ENCODE peak calls at places on chromosomes 1 and 21, in seven cellular contexts. One of them, this sample, is unnamed.

GRCh38 chr1:150820710-150821521 is 12.9 kb upstream of the CTSK start:
- DNase-seq in GM12878: no peak
- DNase-seq in sigmoid colon: no peak
- DNase-seq in ovary: no peak
- DNase-seq in K562: no peak
- DNase-seq in tibial nerve: no peak
- DNase-seq in A549: no peak
- DNase-seq in this sample: no peak

GRCh38 chr1:9238550-9238949 is 4.0 kb downstream of the H6PD start:
- DNase-seq in K562: no peak
- DNase-seq in tibial nerve: no peak
- DNase-seq in sigmoid colon: no peak
- DNase-seq in A549: no peak
- DNase-seq in ovary: no peak
- DNase-seq in GM12878: no peak
- DNase-seq in this sample: no peak

GRCh38 chr1:27637052-27637451 is 2.1 kb upstream of the FGR start:
- DNase-seq in tibial nerve: no peak
- DNase-seq in GM12878: no peak
- DNase-seq in K562: no peak
- DNase-seq in ovary: no peak
- DNase-seq in A549: no peak
- DNase-seq in sigmoid colon: no peak
- DNase-seq in this sample: no peak

GRCh38 chr1:63322248-63322943 is at the start of gene FOXD3:
- DNase-seq in tibial nerve: peak; percentile 57
- DNase-seq in K562: peak; percentile 69
- DNase-seq in GM12878: no peak
- DNase-seq in ovary: peak; percentile 16
- DNase-seq in sigmoid colon: peak; percentile 85
- DNase-seq in A549: peak; percentile 74
- DNase-seq in this sample: no peak

GRCh38 chr1:96596226-96596625 is 125.4 kb upstream of the PTBP2 start:
- DNase-seq in ovary: no peak
- DNase-seq in tibial nerve: no peak
- DNase-seq in K562: peak; percentile 21
- DNase-seq in GM12878: no peak
- DNase-seq in sigmoid colon: no peak
- DNase-seq in A549: peak; percentile 20
- DNase-seq in this sample: no peak

GRCh38 chr1:215992620-215993019 is 425.5 kb downstream of the KCTD3 start:
- DNase-seq in tibial nerve: no peak
- DNase-seq in ovary: no peak
- DNase-seq in A549: peak; percentile 4
- DNase-seq in K562: no peak
- DNase-seq in GM12878: no peak
- DNase-seq in sigmoid colon: no peak
- DNase-seq in this sample: no peak

GRCh38 chr1:153261793-153262371 is 2.4 kb downstream of the LORICRIN start:
- DNase-seq in GM12878: no peak
- DNase-seq in K562: no peak
- DNase-seq in tibial nerve: no peak
- DNase-seq in sigmoid colon: no peak
- DNase-seq in ovary: no peak
- DNase-seq in A549: no peak
- DNase-seq in this sample: no peak

GRCh38 chr1:35175067-35176001 is 17.6 kb downstream of the SFPQ start:
- DNase-seq in sigmoid colon: no peak
- DNase-seq in tibial nerve: no peak
- DNase-seq in A549: no peak
- DNase-seq in GM12878: no peak
- DNase-seq in K562: no peak
- DNase-seq in ovary: no peak
- DNase-seq in this sample: no peak

GRCh38 chr1:90730247-90731022 is 13.3 kb upstream of the BARHL2 start:
- DNase-seq in ovary: no peak
- DNase-seq in tibial nerve: no peak
- DNase-seq in sigmoid colon: no peak
- DNase-seq in K562: no peak
- DNase-seq in GM12878: no peak
- DNase-seq in A549: no peak
- DNase-seq in this sample: no peak

GRCh38 chr1:85584264-85584781 is 3.8 kb downstream of the CCN1 start:
- DNase-seq in tibial nerve: no peak
- DNase-seq in sigmoid colon: no peak
- DNase-seq in K562: no peak
- DNase-seq in GM12878: no peak
- DNase-seq in ovary: no peak
- DNase-seq in A549: peak; percentile 69
- DNase-seq in this sample: no peak

GRCh38 chr1:230827801-230828200 is 40.5 kb downstream of the C1orf198 start:
- DNase-seq in sigmoid colon: no peak
- DNase-seq in K562: no peak
- DNase-seq in tibial nerve: no peak
- DNase-seq in A549: no peak
- DNase-seq in ovary: no peak
- DNase-seq in GM12878: no peak
- DNase-seq in this sample: no peak

GRCh38 chr1:222331340-222331739 is 216.6 kb downstream of the HHIPL2 start:
- DNase-seq in GM12878: no peak
- DNase-seq in sigmoid colon: no peak
- DNase-seq in K562: no peak
- DNase-seq in ovary: no peak
- DNase-seq in tibial nerve: no peak
- DNase-seq in A549: no peak
- DNase-seq in this sample: no peak

GRCh38 chr1:156371553-156372264 is 2.7 kb downstream of the RHBG start:
- DNase-seq in sigmoid colon: no peak
- DNase-seq in ovary: peak; percentile 94
- DNase-seq in K562: no peak
- DNase-seq in GM12878: no peak
- DNase-seq in A549: no peak
- DNase-seq in tibial nerve: peak; percentile 37
- DNase-seq in this sample: no peak

GRCh38 chr1:63746129-63746864 is 27.5 kb upstream of the ROR1 start:
- DNase-seq in tibial nerve: no peak
- DNase-seq in sigmoid colon: no peak
- DNase-seq in ovary: no peak
- DNase-seq in A549: peak; percentile 55
- DNase-seq in GM12878: no peak
- DNase-seq in K562: no peak
- DNase-seq in this sample: no peak

GRCh38 chr21:24995206-24995605 is 612.1 kb downstream of the MRPL39 start:
- DNase-seq in ovary: no peak
- DNase-seq in K562: no peak
- DNase-seq in tibial nerve: no peak
- DNase-seq in GM12878: no peak
- DNase-seq in A549: no peak
- DNase-seq in sigmoid colon: no peak
- DNase-seq in this sample: no peak

GRCh38 chr1:241658081-241658793 is 6.2 kb downstream of the WDR64 start:
- DNase-seq in tibial nerve: no peak
- DNase-seq in K562: no peak
- DNase-seq in ovary: no peak
- DNase-seq in GM12878: no peak
- DNase-seq in A549: peak; percentile 29
- DNase-seq in sigmoid colon: no peak
- DNase-seq in this sample: no peak

GRCh38 chr1:24020032-24020431 is 39.9 kb upstream of the SRSF10 start:
- DNase-seq in GM12878: no peak
- DNase-seq in ovary: peak; percentile 76
- DNase-seq in K562: peak; percentile 1
- DNase-seq in sigmoid colon: peak; percentile 88
- DNase-seq in A549: no peak
- DNase-seq in tibial nerve: no peak
- DNase-seq in this sample: no peak

GRCh38 chr21:45873866-45874265 is 107.7 kb upstream of the COL6A1 start:
- DNase-seq in tibial nerve: peak; percentile 6
- DNase-seq in ovary: no peak
- DNase-seq in A549: no peak
- DNase-seq in sigmoid colon: peak; percentile 43
- DNase-seq in K562: no peak
- DNase-seq in GM12878: no peak
- DNase-seq in this sample: peak; percentile 70

GRCh38 chr1:246008256-246008901 is 498.7 kb downstream of the SMYD3 start:
- DNase-seq in GM12878: no peak
- DNase-seq in tibial nerve: no peak
- DNase-seq in A549: no peak
- DNase-seq in ovary: peak; percentile 13
- DNase-seq in sigmoid colon: no peak
- DNase-seq in K562: no peak
- DNase-seq in this sample: no peak

GRCh38 chr1:17721444-17721843 is 33.7 kb upstream of the ACTL8 start:
- DNase-seq in A549: no peak
- DNase-seq in ovary: no peak
- DNase-seq in sigmoid colon: no peak
- DNase-seq in K562: no peak
- DNase-seq in tibial nerve: no peak
- DNase-seq in GM12878: no peak
- DNase-seq in this sample: no peak

GRCh38 chr1:29502225-29502755 is 266.0 kb downstream of the PTPRU start:
- DNase-seq in A549: no peak
- DNase-seq in sigmoid colon: peak; percentile 15
- DNase-seq in ovary: no peak
- DNase-seq in tibial nerve: no peak
- DNase-seq in K562: no peak
- DNase-seq in GM12878: no peak
- DNase-seq in this sample: no peak
- TF ChIP-seq EP300 in A549: no peak
- TF ChIP-seq EP300 in sigmoid colon: no peak
- TF ChIP-seq EP300 in ovary: no peak
- TF ChIP-seq EP300 in tibial nerve: no peak
- TF ChIP-seq EP300 in K562: no peak
- TF ChIP-seq EP300 in GM12878: no peak
- TF ChIP-seq EP300 in this sample: no peak

DNA sequence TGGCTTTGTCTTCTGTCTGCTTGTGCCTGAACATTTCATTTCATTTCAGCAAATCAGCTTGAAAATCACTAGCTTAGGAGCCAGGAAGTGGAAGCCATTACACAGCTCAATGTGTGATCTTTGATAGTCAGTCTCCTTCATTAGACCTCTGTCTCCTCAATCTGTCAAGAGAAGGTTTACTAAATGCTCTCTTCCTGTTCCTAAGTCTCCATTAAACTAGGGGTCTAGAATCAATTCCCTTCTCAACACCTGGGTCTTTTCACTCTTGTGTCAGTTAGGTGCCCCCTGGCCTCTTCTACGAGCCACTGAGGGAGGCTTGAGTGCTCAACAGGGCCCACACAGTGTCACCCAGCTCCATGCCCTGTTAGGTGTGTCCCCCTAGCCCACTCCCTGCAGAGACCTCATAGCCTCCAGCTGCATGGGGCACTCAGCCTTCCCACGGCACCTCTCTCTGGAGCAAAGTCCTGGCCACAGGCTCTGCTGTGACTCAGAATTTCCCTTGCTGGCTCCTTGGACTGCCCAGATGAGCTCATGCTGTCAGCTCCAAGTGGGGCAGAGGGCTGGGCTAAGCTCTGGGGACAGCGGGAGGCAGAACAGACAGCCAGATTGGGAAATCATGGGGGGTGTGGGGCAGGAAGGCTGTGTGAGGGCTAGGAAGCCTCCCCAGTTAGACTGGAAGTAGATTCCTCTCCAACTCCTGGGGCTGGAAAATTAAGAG is 115.7 kb upstream of the IPO9 start:
- DNase-seq in GM12878: no peak
- DNase-seq in K562: no peak
- DNase-seq in tibial nerve: peak; percentile 91
- DNase-seq in ovary: peak; percentile 93
- DNase-seq in sigmoid colon: peak; percentile 100
- DNase-seq in A549: peak; percentile 96
- DNase-seq in this sample: peak; percentile 98
- TF ChIP-seq EP300 in GM12878: no peak
- TF ChIP-seq EP300 in K562: no peak
- TF ChIP-seq EP300 in tibial nerve: peak; percentile 99
- TF ChIP-seq EP300 in ovary: peak; percentile 94
- TF ChIP-seq EP300 in sigmoid colon: peak; percentile 93
- TF ChIP-seq EP300 in A549: peak; percentile 65
- TF ChIP-seq EP300 in this sample: no peak

DNA sequence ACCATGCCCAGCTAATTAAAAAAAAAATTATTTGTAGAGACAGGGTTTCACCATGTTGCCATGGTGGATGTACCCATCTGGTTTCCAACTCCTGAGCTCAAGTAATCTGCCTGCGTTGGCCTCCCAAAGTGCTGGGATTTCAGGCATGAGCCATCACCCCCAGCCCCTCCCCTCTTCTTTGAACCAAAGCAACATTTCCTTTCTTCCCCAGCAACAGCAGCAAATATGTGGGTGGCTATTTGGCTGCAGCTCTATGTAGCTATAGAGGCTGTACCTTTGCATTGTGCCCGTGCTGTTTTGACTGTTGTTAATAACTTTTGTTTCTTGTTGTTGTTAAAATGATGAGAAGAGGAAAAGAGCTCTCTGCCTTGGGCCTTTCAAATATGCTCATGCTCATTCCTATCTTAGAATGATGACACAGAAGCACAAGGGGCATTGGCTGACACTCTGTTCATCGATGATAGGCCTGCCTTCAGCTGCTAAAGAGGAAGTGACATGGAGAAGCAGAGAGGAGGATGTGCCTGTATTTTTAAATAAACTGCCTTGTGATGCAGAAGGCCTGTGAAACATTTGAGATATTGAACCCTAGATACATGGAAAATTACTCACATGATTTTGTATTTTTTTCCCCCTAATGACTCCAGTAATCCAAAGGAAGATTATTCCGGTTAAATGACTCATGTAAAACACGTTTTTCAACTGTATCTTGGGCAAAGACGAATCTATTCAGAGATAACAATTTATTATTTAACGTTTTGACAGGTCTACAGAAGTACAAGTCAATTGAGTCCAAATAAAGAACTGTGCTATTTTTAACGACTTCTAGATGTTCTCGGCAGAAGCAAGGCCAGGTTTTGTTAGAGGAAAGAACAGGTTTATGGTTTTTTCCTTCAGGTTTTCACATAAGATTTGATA is 20.5 kb upstream of the XPR1 start:
- DNase-seq in sigmoid colon: no peak
- DNase-seq in A549: no peak
- DNase-seq in ovary: no peak
- DNase-seq in K562: peak; percentile 87
- DNase-seq in GM12878: no peak
- DNase-seq in tibial nerve: no peak
- DNase-seq in this sample: no peak
- TF ChIP-seq EP300 in sigmoid colon: no peak
- TF ChIP-seq EP300 in A549: no peak
- TF ChIP-seq EP300 in ovary: no peak
- TF ChIP-seq EP300 in K562: peak; percentile 86
- TF ChIP-seq EP300 in GM12878: no peak
- TF ChIP-seq EP300 in tibial nerve: no peak
- TF ChIP-seq EP300 in this sample: no peak

DNA sequence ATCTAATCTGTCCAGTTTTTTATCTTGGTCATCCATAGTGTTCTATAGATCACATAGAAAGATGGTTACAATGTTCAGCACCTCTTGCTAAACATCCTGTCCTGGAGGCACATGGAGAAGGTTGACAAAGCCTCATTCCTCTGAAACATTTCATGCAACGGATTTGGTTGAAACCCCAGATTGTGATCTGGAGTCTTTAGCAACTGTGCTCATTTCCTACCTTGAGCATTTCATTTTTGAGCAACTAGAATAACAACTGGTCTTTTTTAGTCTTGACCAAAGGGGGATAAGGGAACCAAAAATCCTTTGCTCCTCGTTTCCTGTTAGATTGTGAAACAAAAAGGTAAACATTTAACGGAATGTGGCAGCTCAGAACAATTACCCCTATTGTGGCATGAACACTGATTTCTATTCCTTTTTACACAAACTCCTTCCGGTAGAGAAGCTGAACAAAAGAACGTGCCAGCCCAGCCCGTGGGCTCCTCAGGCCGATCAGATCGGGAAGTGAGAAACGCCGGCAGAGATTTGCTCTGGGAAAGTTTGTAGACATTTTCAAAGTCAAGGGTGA is 94.7 kb upstream of the ERRFI1 start:
- DNase-seq in sigmoid colon: no peak
- DNase-seq in ovary: peak; percentile 48
- DNase-seq in K562: no peak
- DNase-seq in A549: peak; percentile 78
- DNase-seq in GM12878: peak; percentile 23
- DNase-seq in tibial nerve: no peak
- DNase-seq in this sample: no peak
- TF ChIP-seq EP300 in sigmoid colon: no peak
- TF ChIP-seq EP300 in ovary: peak; percentile 6
- TF ChIP-seq EP300 in K562: no peak
- TF ChIP-seq EP300 in A549: peak; percentile 25
- TF ChIP-seq EP300 in GM12878: no peak
- TF ChIP-seq EP300 in tibial nerve: no peak
- TF ChIP-seq EP300 in this sample: no peak